ENCODE peak calls at places on chromosomes 12 and 14, in six cellular contexts. G is heart left ventricle, O is stomach, Q is IMR-90, P is Peyer's patch, T is GM12892. I is an unnamed sample.
A peak's percentile ranks its signal among the peaks of the same experiment; 100 is the strongest.

GRCh38 chr14:106395460-106396050 is 869.2 kb downstream of the TMEM121 start:
- DNase-seq in G (no peak), O (no peak), Q (no peak), P (no peak), T (no peak), I (no peak)

GRCh38 chr12:42421844-42422779 is 96.1 kb downstream of the PPHLN1 start:
- DNase-seq in G (no peak), O (no peak), Q (peak; percentile 90), P (no peak), T (no peak), I (no peak)

GRCh38 chr14:92701826-92702225 is 46.6 kb downstream of the LGMN start:
- DNase-seq in G (no peak), O (no peak), Q (no peak), P (no peak), T (no peak), I (no peak)

GRCh38 chr12:66962316-66962715 is 283.4 kb upstream of the GRIP1 start:
- DNase-seq in G (no peak), O (no peak), Q (no peak), P (no peak), T (no peak), I (no peak)

GRCh38 chr14:101899263-101899662 is 65.1 kb upstream of the DYNC1H1 start:
- DNase-seq in G (no peak), O (no peak), Q (no peak), P (no peak), T (no peak), I (no peak)

GRCh38 chr12:13181375-13182070 is 15.0 kb upstream of the EMP1 start:
- DNase-seq in G (no peak), O (no peak), Q (no peak), P (no peak), T (no peak), I (no peak)

GRCh38 chr14:56150645-56151345 is 32.6 kb downstream of the PELI2 start:
- DNase-seq in G (no peak), O (no peak), Q (no peak), P (no peak), T (no peak), I (no peak)

GRCh38 chr12:121144416-121144914 is 11.8 kb downstream of the P2RX7 start:
- DNase-seq in G (no peak), O (no peak), Q (peak; percentile 46), P (no peak), T (no peak), I (no peak)

GRCh38 chr14:23910081-23910875 is 43.3 kb upstream of the DHRS4 start:
- DNase-seq in G (no peak), O (peak; percentile 69), Q (peak; percentile 48), P (peak; percentile 62), T (peak; percentile 29), I (no peak)

GRCh38 chr12:20122274-20122673 is 246.1 kb upstream of the PDE3A start:
- DNase-seq in G (no peak), O (no peak), Q (no peak), P (no peak), T (no peak), I (no peak)

GRCh38 chr12:16184691-16185090 is 92.8 kb downstream of the SLC15A5 start:
- DNase-seq in G (no peak), O (no peak), Q (no peak), P (no peak), T (no peak), I (no peak)

GRCh38 chr12:112705037-112705632 is 86.4 kb upstream of the RPH3A start:
- DNase-seq in G (no peak), O (no peak), Q (no peak), P (no peak), T (no peak), I (no peak)

DNA sequence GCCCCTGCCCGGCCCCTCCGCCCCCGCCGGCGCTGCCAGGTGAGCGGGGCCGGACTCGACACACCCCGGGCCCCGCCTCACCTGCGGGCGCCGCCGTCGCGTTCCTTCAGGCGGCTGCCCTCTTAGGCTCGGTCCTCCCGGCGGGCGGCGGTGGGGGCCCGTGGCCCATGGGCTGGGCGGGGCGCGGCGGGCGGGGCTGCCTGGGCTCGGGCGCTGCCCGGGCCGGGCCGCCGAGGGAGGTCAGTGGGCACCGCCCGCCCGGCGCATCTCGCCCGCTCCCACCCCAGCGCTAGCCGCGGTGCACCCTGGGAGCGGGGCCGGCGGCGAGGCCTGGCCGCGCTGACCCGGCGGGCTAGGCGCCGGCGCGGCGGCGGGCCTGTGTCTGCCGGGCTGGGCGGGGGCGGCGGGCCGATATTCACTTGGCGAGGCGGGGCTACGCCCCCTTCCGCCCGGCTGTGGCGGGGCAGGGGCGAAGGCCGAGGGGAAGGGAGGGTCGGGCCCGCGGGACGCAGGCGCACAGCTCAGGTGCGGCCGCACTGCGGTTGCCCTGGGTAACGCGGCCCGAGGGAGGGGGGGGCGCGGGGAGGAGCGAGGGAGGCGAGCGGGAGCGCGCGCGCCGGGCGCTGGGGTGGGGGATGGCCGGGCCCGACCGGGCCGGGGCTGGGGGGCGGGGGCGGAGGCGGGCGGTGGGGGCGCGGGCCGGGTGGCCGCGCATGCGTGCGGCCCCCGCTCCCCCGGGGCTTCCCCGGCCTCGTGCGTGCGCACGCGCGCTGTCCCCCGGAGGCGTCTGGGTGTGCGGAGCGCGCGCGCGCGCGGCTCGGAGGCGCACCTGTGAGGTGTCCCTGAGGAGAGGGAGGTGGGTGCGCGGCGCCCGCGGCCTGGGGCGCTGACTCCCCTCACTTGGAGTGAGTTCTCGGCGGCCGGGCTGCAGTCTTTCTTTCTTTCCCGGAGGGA is at the start of the genes CCDC92 and ZNF664:
- DNase-seq in G (peak; percentile 96), O (peak; percentile 95), Q (peak; percentile 90), P (peak; percentile 98), T (peak; percentile 96), I (peak; percentile 91)
- TF ChIP-seq POLR2A in G (peak; percentile 23), O (no peak), Q (peak; percentile 57), P (peak; percentile 55), T (peak; percentile 62), I (peak; percentile 79)

GRCh38 chr12:31728917-31729640 is at the start of gene AMN1:
- DNase-seq in G (peak; percentile 100), O (peak; percentile 100), Q (peak; percentile 99), P (peak; percentile 100), T (peak; percentile 93), I (peak; percentile 99)
- TF ChIP-seq POLR2A in G (peak; percentile 84), O (no peak), Q (peak; percentile 71), P (peak; percentile 77), T (peak; percentile 75), I (peak; percentile 82)

GRCh38 chr12:108515916-108516315 is 839 bp downstream of the FICD start:
- DNase-seq in G (no peak), O (no peak), Q (no peak), P (no peak), T (no peak), I (no peak)
- TF ChIP-seq POLR2A in G (no peak), O (no peak), Q (no peak), P (no peak), T (no peak), I (no peak)

GRCh38 chr14:41606249-41607118 is at the start of gene LRFN5:
- DNase-seq in G (peak; percentile 69), O (no peak), Q (peak; percentile 49), P (no peak), T (no peak), I (no peak)
- TF ChIP-seq POLR2A in G (no peak), O (no peak), Q (no peak), P (no peak), T (no peak), I (no peak)

DNA sequence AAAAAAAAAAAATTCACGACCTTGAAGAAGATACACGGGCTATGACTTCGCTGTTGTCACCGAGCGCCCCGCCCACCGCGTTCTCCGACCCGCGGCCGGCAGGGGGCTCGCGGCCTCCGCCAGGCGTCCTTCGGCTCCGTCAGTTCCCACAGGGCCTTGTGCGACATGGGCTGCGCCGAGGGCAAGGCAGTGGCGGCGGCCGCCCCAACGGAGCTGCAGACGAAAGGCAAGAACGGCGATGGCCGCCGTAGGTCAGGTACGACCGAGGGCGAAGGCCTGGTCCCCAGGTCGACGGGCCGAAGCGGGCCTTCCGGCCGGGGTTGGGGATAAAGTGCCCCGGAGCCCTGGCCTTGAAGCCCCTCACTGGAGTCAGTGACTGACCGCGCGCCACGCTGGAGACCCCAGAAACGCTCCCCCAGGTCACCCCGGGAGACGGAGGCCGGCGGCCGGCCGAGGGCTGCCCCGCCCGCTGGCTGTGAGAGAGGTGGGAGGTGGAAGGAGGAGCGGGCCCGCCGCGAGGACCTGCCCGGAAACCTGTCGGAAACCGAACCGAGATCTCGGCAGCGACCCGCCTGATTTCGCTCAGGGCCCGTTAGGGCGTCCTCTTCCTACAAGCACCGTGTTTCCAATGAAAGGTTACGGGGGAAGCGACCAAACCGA is at the start of gene TXNRD1:
- DNase-seq in G (peak; percentile 92), O (peak; percentile 87), Q (peak; percentile 76), P (peak; percentile 86), T (peak; percentile 88), I (peak; percentile 63)
- TF ChIP-seq POLR2A in G (peak; percentile 65), O (no peak), Q (peak; percentile 63), P (no peak), T (no peak), I (no peak)

GRCh38 chr12:122503783-122504590 is 3.3 kb upstream of the ZCCHC8 start:
- DNase-seq in G (no peak), O (no peak), Q (no peak), P (no peak), T (no peak), I (no peak)
- TF ChIP-seq POLR2A in G (no peak), O (no peak), Q (no peak), P (no peak), T (peak; percentile 54), I (no peak)